ENCODE peak calls at places on chromosomes 5 and 9, in four cellular contexts. M is brain microvascular endothelial cell, N is foreskin keratinocyte, F is heart right ventricle. G is an unnamed sample.

GRCh38 chr5:405421-405820 is 37.6 kb upstream of the EXOC3 start:
- DNase-seq in M (no peak), N (no peak), F (no peak), G (no peak)

GRCh38 chr5:155053482-155053881 is 39.9 kb downstream of the KIF4B start:
- DNase-seq in M (no peak), N (no peak), F (peak), G (no peak)

GRCh38 chr9:38006163-38006562 is 62.9 kb downstream of the SHB start:
- DNase-seq in M (no peak), N (peak), F (no peak), G (peak)

GRCh38 chr5:78908173-78908901 is 76.8 kb downstream of the ARSB start:
- DNase-seq in M (peak), N (no peak), F (peak), G (no peak)

GRCh38 chr5:66134407-66134843 is 9.7 kb upstream of the SREK1 start:
- DNase-seq in M (no peak), N (no peak), F (no peak), G (no peak)

GRCh38 chr9:23555849-23556248 is 270.2 kb downstream of the ELAVL2 start:
- DNase-seq in M (no peak), N (no peak), F (no peak), G (no peak)

GRCh38 chr5:171623551-171624097 is 162.0 kb upstream of the SMIM23 start:
- DNase-seq in M (no peak), N (no peak), F (no peak), G (no peak)

GRCh38 chr9:113807173-113808061 is 68.7 kb upstream of the ZNF618 start:
- DNase-seq in M (peak), N (no peak), F (no peak), G (peak)

GRCh38 chr5:4963265-4963664 is 176.9 kb upstream of the ADAMTS16 start:
- DNase-seq in M (no peak), N (no peak), F (no peak), G (no peak)
- H3K27ac ChIP-seq in M (no peak), N (no peak), F (no peak), G (no peak)

DNA sequence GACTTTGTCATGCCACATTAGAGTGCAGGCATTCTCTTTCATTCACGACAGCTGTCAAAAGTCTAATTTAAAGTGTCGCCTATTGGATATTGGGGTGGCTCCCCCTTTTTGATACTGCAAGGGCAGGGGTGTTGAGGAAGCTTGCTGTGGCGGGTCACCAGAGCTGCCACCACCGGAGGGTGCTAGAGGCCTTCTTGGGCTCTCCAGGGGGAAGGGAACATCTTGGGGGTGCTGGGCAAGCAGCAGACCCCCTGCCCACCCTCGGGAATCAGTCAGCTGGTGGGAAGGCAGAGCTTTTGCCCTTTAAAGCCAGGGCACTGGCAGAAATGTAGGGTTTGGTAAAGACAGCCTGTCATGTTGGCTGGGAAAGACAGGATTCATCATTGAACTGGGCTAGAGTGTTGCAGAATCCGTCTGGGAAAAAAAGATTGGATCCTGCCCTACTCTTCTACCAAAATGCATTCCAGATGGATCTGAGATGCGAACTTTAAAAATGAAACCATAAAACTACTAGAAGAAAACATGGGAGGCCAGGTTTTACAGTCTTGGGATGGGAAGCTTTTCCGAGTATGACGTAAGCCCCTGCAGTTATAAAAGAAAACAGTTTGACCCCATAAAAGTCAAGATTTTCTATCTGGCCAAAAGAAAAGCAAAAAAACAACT is 22.3 kb downstream of the COL5A1 start:
- DNase-seq in M (no peak), N (no peak), F (no peak), G (no peak)
- TF ChIP-seq CTCF in M (peak), N (peak), F (no peak), G (no peak)

GRCh38 chr9:124812401-124813016 is 35.6 kb downstream of the OLFML2A start:
- DNase-seq in M (peak), N (peak), F (no peak), G (peak)

GRCh38 chr9:124809741-124810500 is 33.0 kb downstream of the OLFML2A start:
- DNase-seq in M (no peak), N (no peak), F (no peak), G (no peak)

GRCh38 chr9:124808246-124808956 is 31.5 kb downstream of the OLFML2A start:
- DNase-seq in M (no peak), N (peak), F (no peak), G (no peak)

GRCh38 chr9:124810513-124811355 is 33.8 kb downstream of the OLFML2A start:
- DNase-seq in M (peak), N (peak), F (no peak), G (peak)

DNA sequence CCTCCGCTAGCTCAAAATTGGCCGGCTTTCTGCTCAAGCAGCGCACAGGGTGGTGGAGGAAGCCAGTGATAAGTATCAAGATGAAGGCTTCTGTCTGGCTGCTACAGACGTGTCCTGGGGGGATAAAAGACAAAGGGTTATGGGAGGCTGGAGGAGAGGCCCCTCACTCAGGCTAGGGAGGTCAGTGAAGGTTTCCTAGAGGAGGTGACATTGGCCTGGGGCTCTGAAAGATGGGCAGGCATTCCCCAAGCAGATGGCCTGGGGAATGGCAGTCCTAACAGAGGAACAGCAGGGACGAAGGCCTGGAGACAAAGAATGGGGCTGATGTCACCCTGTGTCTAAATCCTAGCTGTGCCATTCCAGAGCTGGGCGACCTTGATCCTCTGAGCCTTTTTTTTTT is 32.3 kb downstream of the OLFML2A start:
- DNase-seq in M (no peak), N (no peak), F (no peak), G (no peak)
- H3K27ac ChIP-seq in M (no peak), N (no peak), F (no peak), G (peak)

GRCh38 chr5:1523793-1524480 is at the start of gene LPCAT1:
- DNase-seq in M (peak), N (no peak), F (peak), G (peak)
- TF ChIP-seq CTCF in M (peak), N (no peak), F (peak), G (no peak)

DNA sequence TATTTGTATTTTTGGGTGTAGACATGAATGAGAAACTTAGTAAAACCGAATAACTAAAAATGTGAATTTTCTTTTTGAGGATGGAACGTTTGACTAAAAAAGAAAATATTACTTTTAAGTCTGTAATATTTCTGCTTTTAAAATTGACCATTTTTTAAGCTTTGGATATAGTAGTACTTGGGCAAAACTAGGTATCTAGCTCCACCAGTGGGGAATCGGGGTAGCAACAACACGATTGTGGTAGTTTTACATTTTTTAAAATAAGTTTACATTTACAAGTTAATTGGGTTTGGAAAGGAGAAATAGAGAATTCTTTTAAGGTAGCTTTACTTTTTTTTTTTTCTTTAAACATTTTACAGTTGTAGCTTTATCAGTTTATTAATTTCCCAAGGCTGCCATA is 154.4 kb downstream of the MAN2A1 start:
- DNase-seq in M (no peak), N (no peak), F (no peak), G (peak)
- H3K27ac ChIP-seq in M (no peak), N (no peak), F (no peak), G (no peak)

GRCh38 chr5:169895876-169896275 is 84.4 kb downstream of the INSYN2B start:
- DNase-seq in M (no peak), N (no peak), F (peak), G (no peak)

GRCh38 chr5:169889572-169889971 is 90.7 kb downstream of the INSYN2B start:
- DNase-seq in M (no peak), N (no peak), F (no peak), G (no peak)

GRCh38 chr5:169893010-169893409 is 87.3 kb downstream of the INSYN2B start:
- DNase-seq in M (no peak), N (no peak), F (no peak), G (no peak)

DNA sequence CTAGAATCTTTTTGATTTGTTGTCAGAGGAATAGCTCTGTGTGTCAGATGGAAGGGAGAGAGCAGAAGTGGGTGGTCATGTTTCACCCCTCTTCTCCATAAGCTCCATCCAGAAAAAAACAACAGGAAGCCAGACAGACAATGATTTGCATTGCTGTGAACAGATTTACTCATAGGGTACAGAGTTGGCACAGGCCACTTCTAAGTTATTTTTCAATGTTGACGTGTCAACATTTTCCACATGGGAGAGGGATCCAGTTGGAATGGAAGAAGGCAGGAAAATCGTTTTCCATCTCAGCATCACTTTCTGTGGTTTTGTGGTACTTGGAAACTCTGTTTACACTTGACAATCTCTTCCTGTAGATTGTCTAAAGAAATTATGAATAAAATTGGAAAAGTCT is 86.7 kb downstream of the INSYN2B start:
- DNase-seq in M (no peak), N (no peak), F (no peak), G (no peak)
- TF ChIP-seq CTCF in M (no peak), N (no peak), F (no peak), G (no peak)

GRCh38 chr9:110257097-110257955 is 1.0 kb upstream of the TXN start:
- DNase-seq in M (no peak), N (no peak), F (peak), G (no peak)
- H3K27ac ChIP-seq in M (peak), N (peak), F (peak), G (peak)